ENCODE peak calls at places on chromosomes 1 and 21, in four cellular contexts. F is CD4-positive, alpha-beta T cell; P is tibial nerve; K is cardiac fibroblast. O is an unnamed sample.

GRCh38 chr1:155940993-155941844 is at the start of gene RXFP4:
- DNase-seq in F (no peak), P (no peak), K (peak), O (no peak)

GRCh38 chr1:101781437-101781836 is 215.3 kb downstream of the OLFM3 start:
- DNase-seq in F (no peak), P (no peak), K (peak), O (peak)

GRCh38 chr1:165772739-165773138 is 4.1 kb upstream of the TMCO1 start:
- DNase-seq in F (no peak), P (no peak), K (no peak), O (no peak)

GRCh38 chr1:30511106-30511505 is 212.3 kb downstream of the MATN1 start:
- DNase-seq in F (no peak), P (no peak), K (no peak), O (no peak)

GRCh38 chr21:14880922-14881321 is 183.9 kb downstream of the NRIP1 start:
- DNase-seq in F (no peak), P (no peak), K (peak), O (no peak)

GRCh38 chr21:46082638-46083270 is 15.2 kb upstream of the COL6A2 start:
- DNase-seq in F (no peak), P (no peak), K (no peak), O (no peak)

GRCh38 chr1:41672641-41673313 is 188.3 kb upstream of the EDN2 start:
- DNase-seq in F (no peak), P (no peak), K (peak), O (no peak)

GRCh38 chr1:175802407-175803123 is 59.2 kb upstream of the TNR start:
- DNase-seq in F (no peak), P (no peak), K (no peak), O (no peak)

GRCh38 chr1:26848947-26849774 is 13.8 kb upstream of the SFN start:
- DNase-seq in F (no peak), P (no peak), K (peak), O (no peak)

GRCh38 chr21:14114251-14114650 is 96.5 kb downstream of the LIPI start:
- DNase-seq in F (no peak), P (no peak), K (no peak), O (no peak)

GRCh38 chr1:156489166-156489934 is 11.2 kb downstream of the MEF2D start:
- DNase-seq in F (peak), P (no peak), K (no peak), O (no peak)

GRCh38 chr21:43018519-43018918 is 44.2 kb downstream of the PKNOX1 start:
- DNase-seq in F (no peak), P (no peak), K (no peak), O (no peak)

GRCh38 chr1:103513720-103514119 is 11.8 kb upstream of the RNPC3 start:
- DNase-seq in F (no peak), P (peak), K (peak), O (no peak)

GRCh38 chr1:33317946-33318345 is 3.0 kb downstream of the A3GALT2 start:
- DNase-seq in F (no peak), P (no peak), K (no peak), O (no peak)

GRCh38 chr1:229341811-229342304 is 989 bp downstream of the CCSAP start:
- DNase-seq in F (no peak), P (no peak), K (peak), O (no peak)

GRCh38 chr1:37495875-37496274 is 18.7 kb downstream of the MEAF6 start:
- DNase-seq in F (no peak), P (no peak), K (no peak), O (no peak)

GRCh38 chr1:149843302-149844041 is 55.9 kb upstream of the BOLA1 start:
- DNase-seq in F (no peak), P (no peak), K (no peak), O (no peak)

GRCh38 chr21:43827015-43827611 is 37.7 kb downstream of the RRP1 start:
- DNase-seq in F (no peak), P (no peak), K (peak), O (no peak)

GRCh38 chr1:87318806-87319205 is 9.9 kb upstream of the LMO4 start:
- DNase-seq in F (no peak), P (no peak), K (no peak), O (no peak)

GRCh38 chr21:34700605-34701004 is 31.8 kb downstream of the CLIC6 start:
- DNase-seq in F (no peak), P (no peak), K (no peak), O (no peak)

GRCh38 chr1:47536646-47537118 is 98.8 kb downstream of the FOXD2 start:
- DNase-seq in F (no peak), P (no peak), K (no peak), O (no peak)

GRCh38 chr1:231590453-231591198 is 36.0 kb upstream of the DISC1 start:
- DNase-seq in F (peak), P (peak), K (peak), O (no peak)

GRCh38 chr1:93566227-93566626 is 115.4 kb downstream of the BCAR3 start:
- DNase-seq in F (no peak), P (no peak), K (peak), O (no peak)

GRCh38 chr1:33057095-33057494 is 20.4 kb upstream of the AK2 start:
- DNase-seq in F (no peak), P (no peak), K (no peak), O (no peak)

GRCh38 chr1:43766086-43766784 is 58.9 kb downstream of the ST3GAL3 start:
- DNase-seq in F (no peak), P (no peak), K (no peak), O (no peak)

GRCh38 chr1:115222616-115223402 is 115.2 kb downstream of the NGF start:
- DNase-seq in F (no peak), P (no peak), K (no peak), O (no peak)

GRCh38 chr21:44724926-44725325 is 13.6 kb upstream of the TSPEAR start:
- DNase-seq in F (no peak), P (no peak), K (no peak), O (no peak)

GRCh38 chr1:169546087-169546995 is 39.9 kb downstream of the F5 start:
- DNase-seq in F (peak), P (peak), K (peak), O (no peak)

GRCh38 chr1:192700834-192701271 is 64.9 kb downstream of the RGS13 start:
- DNase-seq in F (no peak), P (no peak), K (peak), O (no peak)

GRCh38 chr1:117147856-117148588 is 26.5 kb upstream of the TRIM45 start:
- DNase-seq in F (no peak), P (no peak), K (peak), O (no peak)

GRCh38 chr1:187474266-187474665 is 645.5 kb downstream of the PLA2G4A start:
- DNase-seq in F (no peak), P (no peak), K (peak), O (no peak)

GRCh38 chr1:224727351-224727750 is 111.2 kb downstream of the CNIH3 start:
- DNase-seq in F (no peak), P (no peak), K (no peak), O (no peak)

GRCh38 chr1:22048351-22049192 is 3.9 kb upstream of the CDC42 start:
- DNase-seq in F (no peak), P (no peak), K (peak), O (no peak)

GRCh38 chr1:216621536-216621935 is 101.7 kb downstream of the ESRRG start:
- DNase-seq in F (no peak), P (no peak), K (no peak), O (no peak)

GRCh38 chr1:153670859-153671622 is at the start of gene ILF2:
- DNase-seq in F (peak), P (peak), K (peak), O (peak)
- TF ChIP-seq CTCF in F (peak), P (peak), K (peak), O (no peak)

GRCh38 chr1:23553896-23554480 is 5.3 kb downstream of the ID3 start:
- DNase-seq in F (no peak), P (no peak), K (no peak), O (no peak)

GRCh38 chr1:23555949-23556640 is 3.2 kb downstream of the ID3 start:
- DNase-seq in F (no peak), P (no peak), K (peak), O (no peak)

GRCh38 chr1:23553206-23553895 is 6.0 kb downstream of the ID3 start:
- DNase-seq in F (no peak), P (no peak), K (no peak), O (no peak)

GRCh38 chr1:23555225-23555801 is 4.0 kb downstream of the ID3 start:
- DNase-seq in F (no peak), P (no peak), K (peak), O (no peak)

GRCh38 chr1:23554481-23555224 is 4.6 kb downstream of the ID3 start:
- DNase-seq in F (peak), P (peak), K (peak), O (peak)
- TF ChIP-seq CTCF in F (peak), P (peak), K (peak), O (no peak)

GRCh38 chr1:112536561-112536960 is 27.8 kb downstream of the WNT2B start:
- DNase-seq in F (no peak), P (no peak), K (peak), O (no peak)

GRCh38 chr1:112540395-112540794 is 31.6 kb downstream of the WNT2B start:
- DNase-seq in F (no peak), P (no peak), K (peak), O (no peak)

GRCh38 chr1:112541299-112541698 is 32.5 kb downstream of the WNT2B start:
- DNase-seq in F (no peak), P (no peak), K (no peak), O (no peak)

GRCh38 chr1:112538883-112539282 is 30.1 kb downstream of the WNT2B start:
- DNase-seq in F (no peak), P (no peak), K (no peak), O (no peak)

GRCh38 chr1:112537451-112537850 is 28.7 kb downstream of the WNT2B start:
- DNase-seq in F (no peak), P (no peak), K (no peak), O (no peak)
- TF ChIP-seq CTCF in F (no peak), P (no peak), K (no peak), O (no peak)

GRCh38 chr1:198700396-198700795 is 61.6 kb downstream of the PTPRC start:
- DNase-seq in F (no peak), P (no peak), K (no peak), O (no peak)

GRCh38 chr1:198701250-198701649 is 62.4 kb downstream of the PTPRC start:
- DNase-seq in F (no peak), P (no peak), K (no peak), O (no peak)

GRCh38 chr1:198700016-198700392 is 61.2 kb downstream of the PTPRC start:
- DNase-seq in F (no peak), P (no peak), K (no peak), O (no peak)

GRCh38 chr1:198701766-198702539 is 63.1 kb downstream of the PTPRC start:
- DNase-seq in F (no peak), P (no peak), K (no peak), O (no peak)

GRCh38 chr1:198699167-198700015 is 60.6 kb downstream of the PTPRC start:
- DNase-seq in F (peak), P (peak), K (peak), O (peak)
- TF ChIP-seq CTCF in F (peak), P (peak), K (peak), O (peak)